ENCODE peak calls at places on chromosomes 4 and X, in four cellular contexts. F is Caco-2, Q is NB4, T is PC-3. R is an unnamed sample.

GRCh38 chrX:26558719-26559386 is 342.9 kb downstream of the MAGEB5 start:
- DNase-seq in Q (no peak), F (no peak), T (no peak), R (no peak)

GRCh38 chr4:2259036-2259540 is 2.8 kb downstream of the MXD4 start:
- DNase-seq in F (no peak), Q (no peak), T (no peak), R (no peak)

GRCh38 chr4:82499705-82500104 is 62.1 kb downstream of the TMEM150C start:
- DNase-seq in F (no peak), Q (no peak), T (no peak), R (no peak)

GRCh38 chr4:41538017-41538733 is at the start of gene LIMCH1:
- DNase-seq in F (no peak), Q (no peak), T (peak), R (peak)

GRCh38 chrX:70960728-70961127 is 29.8 kb upstream of the SLC7A3 start:
- DNase-seq in Q (peak), T (peak), F (peak), R (peak)

GRCh38 chr4:76968937-76969336 is 19.4 kb downstream of the SEPTIN11 start:
- DNase-seq in T (no peak), Q (no peak), F (no peak), R (no peak)

GRCh38 chrX:40158036-40158706 is 60.4 kb upstream of the BCOR start:
- DNase-seq in Q (peak), T (peak), F (peak), R (no peak)

GRCh38 chr4:82049294-82049693 is 324.5 kb downstream of the HNRNPD start:
- DNase-seq in Q (no peak), F (no peak), T (no peak), R (no peak)

GRCh38 chr4:118745357-118745756 is 60.2 kb downstream of the METTL14 start:
- DNase-seq in F (no peak), Q (no peak), T (no peak), R (peak)

GRCh38 chrX:16185725-16186136 is 18.4 kb downstream of the MAGEB17 start:
- DNase-seq in F (no peak), Q (peak), T (peak), R (peak)

GRCh38 chr4:25320374-25321172 is 8.0 kb downstream of the ZCCHC4 start:
- DNase-seq in Q (peak), T (peak), F (no peak), R (peak)
- H3K4me3 ChIP-seq in Q (peak), T (peak), F (no peak), R (no peak)

GRCh38 chr4:125682730-125683129 is 368.0 kb downstream of the FAT4 start:
- DNase-seq in T (no peak), F (no peak), Q (no peak), R (no peak)

GRCh38 chr4:125677665-125678307 is 363.0 kb downstream of the FAT4 start:
- DNase-seq in Q (no peak), F (no peak), T (no peak), R (no peak)

GRCh38 chr4:125681240-125681639 is 366.5 kb downstream of the FAT4 start:
- DNase-seq in F (no peak), T (no peak), Q (no peak), R (no peak)

GRCh38 chr4:125676583-125676982 is 361.8 kb downstream of the FAT4 start:
- DNase-seq in Q (no peak), F (no peak), T (no peak), R (no peak)

GRCh38 chr4:125679989-125680388 is 365.2 kb downstream of the FAT4 start:
- DNase-seq in T (no peak), F (no peak), Q (no peak), R (peak)
- TF ChIP-seq CTCF in T (no peak), F (no peak), Q (no peak), R (no peak)

GRCh38 chr4:187995322-187996207 is at the start of gene ZFP42:
- DNase-seq in Q (no peak), F (no peak), T (no peak), R (no peak)
- H3K4me3 ChIP-seq in Q (no peak), F (no peak), T (no peak), R (no peak)

DNA sequence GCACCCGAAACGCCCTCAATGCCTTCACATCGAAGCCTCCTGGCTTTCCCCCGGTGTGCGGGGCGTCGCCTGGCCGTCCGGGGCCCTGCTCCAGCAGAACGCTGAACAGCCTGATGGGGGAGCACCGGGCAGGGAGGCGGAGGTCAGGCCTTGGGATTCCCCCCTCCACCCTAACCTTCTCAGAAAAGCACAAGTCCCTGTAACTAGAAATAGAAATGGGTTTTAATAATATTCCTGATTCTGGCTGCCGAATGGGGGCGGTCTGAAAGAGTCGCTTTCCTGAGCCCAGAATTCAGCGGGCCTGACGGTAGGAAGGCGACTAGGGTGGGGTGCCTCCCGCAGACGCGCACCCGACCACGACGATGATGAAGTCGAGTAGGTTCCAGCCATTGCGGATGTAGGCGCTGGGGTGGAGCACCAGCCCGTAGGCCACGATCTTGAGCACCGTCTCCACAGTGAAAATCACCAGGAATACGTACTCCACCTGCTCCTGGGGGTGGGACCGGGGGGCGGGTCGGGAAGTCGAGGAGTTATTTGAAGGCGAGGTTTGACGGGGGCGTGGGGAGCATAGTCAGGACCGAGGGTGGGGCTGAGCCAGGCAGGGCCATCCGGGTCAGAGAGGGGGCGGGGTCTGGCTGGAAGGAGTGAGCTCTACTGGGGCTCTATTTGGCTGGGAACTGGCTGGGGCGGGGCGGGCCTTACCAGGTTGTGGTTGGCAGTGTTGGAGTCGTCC is 2.5 kb downstream of the CACNA1F start:
- DNase-seq in Q (no peak), F (peak), T (no peak), R (no peak)
- TF ChIP-seq CTCF in Q (no peak), F (peak), T (no peak), R (no peak)